ENCODE peak calls at places on chromosomes 12 and 14, in nine cellular contexts. X is body of pancreas, J is upper lobe of right lung, Z is tibial nerve, V is brain microvascular endothelial cell, Q is uterus, Y is fibroblast of lung, T is H9, D is bronchial epithelial cell. M is an unnamed sample.

GRCh38 chr12:53870122-53870521 is 68.5 kb upstream of the HOXC13 start:
- DNase-seq in J (no peak), X (no peak), V (no peak), Y (no peak), Q (no peak), Z (no peak), D (no peak), T (no peak), M (no peak)

GRCh38 chr12:124469193-124469888 is 98.1 kb downstream of the NCOR2 start:
- DNase-seq in Q (no peak), D (no peak), Y (peak; percentile 18), X (no peak), T (peak; percentile 62), J (no peak), V (no peak), Z (no peak), M (no peak)

GRCh38 chr12:40325349-40325960 is 100.7 kb downstream of the LRRK2 start:
- DNase-seq in J (no peak), Z (no peak), D (peak; percentile 60), V (peak; percentile 13), T (peak; percentile 44), Y (peak; percentile 8), X (no peak), Q (no peak), M (no peak)

GRCh38 chr12:124613151-124613585 is 45.8 kb upstream of the NCOR2 start:
- DNase-seq in V (peak; percentile 50), Q (no peak), Y (peak; percentile 73), J (no peak), X (no peak), T (no peak), Z (no peak), D (peak; percentile 46), M (no peak)

GRCh38 chr12:59834659-59835474 is 239.0 kb downstream of the SLC16A7 start:
- DNase-seq in Y (peak; percentile 67), V (peak; percentile 31), Z (no peak), D (peak; percentile 41), Q (no peak), X (no peak), J (no peak), T (no peak), M (no peak)

GRCh38 chr14:55136868-55137785 is 8.1 kb downstream of the LGALS3 start:
- DNase-seq in T (no peak), V (peak; percentile 90), Y (peak; percentile 89), X (peak; percentile 79), Z (peak; percentile 67), Q (peak; percentile 80), J (no peak), D (no peak), M (peak; percentile 71)

GRCh38 chr14:85273099-85273677 is 256.8 kb upstream of the FLRT2 start:
- DNase-seq in Z (no peak), Y (peak; percentile 19), Q (no peak), J (no peak), X (no peak), T (no peak), V (no peak), D (no peak), M (no peak)

GRCh38 chr12:80485222-80485987 is 41.4 kb downstream of the PTPRQ start:
- DNase-seq in X (no peak), D (no peak), J (no peak), Q (no peak), T (no peak), Y (no peak), Z (no peak), V (no peak), M (no peak)

GRCh38 chr12:43816168-43816567 is 10.1 kb upstream of the TWF1 start:
- DNase-seq in Y (no peak), J (no peak), Q (no peak), Z (no peak), V (no peak), D (peak; percentile 38), X (no peak), T (no peak), M (no peak)

GRCh38 chr14:51398898-51399297 is 158.9 kb downstream of the TMX1 start:
- DNase-seq in D (peak; percentile 100), Q (no peak), Z (no peak), T (no peak), J (no peak), X (no peak), V (peak; percentile 93), Y (peak; percentile 83), M (peak; percentile 52)
- TF ChIP-seq CTCF in D (peak; percentile 18), Q (no peak), Z (no peak), T (no peak), J (no peak), X (no peak), V (peak; percentile 45), Y (no peak), M (peak; percentile 34)

GRCh38 chr12:1832801-1833595 is 12.6 kb downstream of the LRTM2 start:
- DNase-seq in D (no peak), T (no peak), V (no peak), Q (no peak), Y (no peak), Z (no peak), X (no peak), J (no peak), M (no peak)

GRCh38 chr12:1833596-1834028 is 13.2 kb downstream of the LRTM2 start:
- DNase-seq in T (no peak), Q (no peak), J (no peak), Z (no peak), X (no peak), V (no peak), D (no peak), Y (no peak), M (no peak)

GRCh38 chr12:1836241-1836803 is 16.0 kb downstream of the LRTM2 start:
- DNase-seq in X (no peak), V (no peak), Y (no peak), J (no peak), Z (no peak), T (no peak), Q (no peak), D (no peak), M (no peak)

GRCh38 chr12:1835178-1836131 is 15.1 kb downstream of the LRTM2 start:
- DNase-seq in D (no peak), Q (no peak), T (no peak), Y (no peak), X (no peak), Z (no peak), V (no peak), J (no peak), M (no peak)

GRCh38 chr12:1834186-1834925 is 14.0 kb downstream of the LRTM2 start:
- DNase-seq in Y (no peak), Q (no peak), X (no peak), D (no peak), T (no peak), Z (no peak), J (no peak), V (no peak), M (no peak)
- H3K27me3 ChIP-seq in Y (peaks cover 16% of the 10 kb centered on the region), Q (no peaks in the 10 kb centered on the region), X (no peaks in the 10 kb centered on the region), D (no peaks in the 10 kb centered on the region), T (no peaks in the 10 kb centered on the region), Z (no peaks in the 10 kb centered on the region), J (peaks cover 20% of the 10 kb centered on the region), V (peaks cover 6% of the 10 kb centered on the region), M (peaks cover 34% of the 10 kb centered on the region)

DNA sequence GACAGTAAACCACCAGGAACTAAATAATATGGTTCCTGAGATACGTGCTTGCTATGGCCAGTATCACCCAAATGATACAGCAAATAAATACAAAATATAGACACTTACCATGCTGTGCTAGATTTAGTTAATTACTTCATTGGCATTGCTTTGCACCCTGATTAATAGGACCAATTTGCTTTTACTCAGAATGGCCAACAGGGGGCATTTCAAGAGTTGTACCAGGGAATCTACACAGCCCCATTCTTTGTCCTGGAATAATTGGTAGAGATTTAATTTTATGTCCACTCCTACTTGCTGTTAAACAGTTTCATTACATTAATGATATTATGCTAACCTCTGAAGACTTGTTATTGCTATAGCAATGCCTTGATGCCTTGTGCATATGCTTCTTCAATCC is 280.8 kb downstream of the RERGL start:
- DNase-seq in X (no peak), Y (no peak), J (no peak), T (no peak), D (no peak), Z (no peak), V (no peak), Q (no peak), M (no peak)
- TF ChIP-seq CTCF in X (no peak), Y (no peak), J (no peak), T (peak; percentile 70), D (no peak), Z (no peak), V (no peak), Q (no peak), M (no peak)

GRCh38 chr14:67522270-67522669 is 10.8 kb upstream of the PLEKHH1 start:
- DNase-seq in T (no peak), J (no peak), Y (no peak), Q (no peak), V (no peak), Z (no peak), D (no peak), X (no peak), M (no peak)
- H3K27me3 ChIP-seq in T (no peaks in the 10 kb centered on the region), J (peaks cover 16% of the 10 kb centered on the region), Y (peaks cover 32% of the 10 kb centered on the region), Q (no peaks in the 10 kb centered on the region), V (peaks cover 38% of the 10 kb centered on the region), Z (no peaks in the 10 kb centered on the region), D (no peaks in the 10 kb centered on the region), X (no peaks in the 10 kb centered on the region), M (peaks cover 46% of the 10 kb centered on the region)

GRCh38 chr12:114293073-114293472 is 112.9 kb downstream of the TBX5 start:
- DNase-seq in T (no peak), J (no peak), X (no peak), Q (no peak), Z (no peak), V (no peak), Y (no peak), D (no peak), M (no peak)

GRCh38 chr12:114291389-114292075 is 114.4 kb downstream of the TBX5 start:
- DNase-seq in V (no peak), D (no peak), Y (no peak), Z (no peak), X (no peak), J (no peak), Q (no peak), T (no peak), M (no peak)

GRCh38 chr12:114293571-114294302 is 112.2 kb downstream of the TBX5 start:
- DNase-seq in T (no peak), Q (no peak), X (no peak), Z (no peak), J (no peak), D (no peak), Y (no peak), V (no peak), M (no peak)

GRCh38 chr12:114294303-114294685 is 111.7 kb downstream of the TBX5 start:
- DNase-seq in T (no peak), Y (no peak), Q (no peak), Z (no peak), V (no peak), X (no peak), D (no peak), J (no peak), M (no peak)
- TF ChIP-seq CTCF in T (no peak), Y (no peak), Q (no peak), Z (no peak), V (no peak), X (no peak), D (no peak), J (no peak), M (no peak)

M was measured in AG04450.